ENCODE peak calls at places on chromosomes 12 and 14, in six cellular contexts. V is fibroblast of pulmonary artery, N is endothelial cell, Q is RKO, C is GM19239, D is HTR-8/SVneo. K is an unnamed sample.

GRCh38 chr14:33617154-33617553 is 333.7 kb downstream of the EGLN3 start:
- DNase-seq in Q (no peak), N (no peak), V (peak; percentile 79), D (peak; percentile 13), C (no peak), K (peak; percentile 84)

GRCh38 chr14:104843442-104844305 is 21.4 kb upstream of the CEP170B start:
- DNase-seq in D (no peak), N (peak; percentile 49), C (no peak), Q (no peak), V (no peak), K (no peak)

GRCh38 chr12:116736962-116737773 is 701 bp downstream of the SPRING1 start:
- DNase-seq in V (no peak), Q (peak; percentile 16), N (peak; percentile 37), C (no peak), D (peak; percentile 24), K (no peak)

GRCh38 chr12:132311201-132311915 is 18.0 kb downstream of the GALNT9 start:
- DNase-seq in C (no peak), D (no peak), Q (no peak), N (no peak), V (no peak), K (no peak)

GRCh38 chr14:59032821-59033220 is 155.6 kb upstream of the DAAM1 start:
- DNase-seq in Q (no peak), C (no peak), V (no peak), D (no peak), N (no peak), K (no peak)

GRCh38 chr12:97758102-97758501 is 295.5 kb downstream of the RMST start:
- DNase-seq in D (no peak), V (no peak), Q (no peak), N (no peak), C (no peak), K (no peak)

GRCh38 chr12:118183155-118183554 is 47.2 kb downstream of the PEBP1 start:
- DNase-seq in D (no peak), Q (no peak), N (no peak), C (no peak), V (no peak), K (no peak)

GRCh38 chr14:80996049-80996901 is 40.9 kb downstream of the TSHR start:
- DNase-seq in C (peak; percentile 23), V (peak; percentile 91), Q (peak; percentile 92), N (peak; percentile 16), D (peak; percentile 67), K (peak; percentile 60)

GRCh38 chr14:58844544-58844943 is 206.8 kb downstream of the DACT1 start:
- DNase-seq in N (no peak), C (no peak), V (no peak), Q (no peak), D (no peak), K (no peak)

GRCh38 chr12:92044435-92044834 is 101.2 kb downstream of the BTG1 start:
- DNase-seq in C (no peak), V (no peak), Q (no peak), N (no peak), D (no peak), K (no peak)

GRCh38 chr12:77847060-77847541 is 16.4 kb downstream of the NAV3 start:
- DNase-seq in C (peak; percentile 24), V (peak; percentile 70), N (no peak), Q (no peak), D (no peak), K (peak; percentile 78)

GRCh38 chr12:124302807-124303578 is 8.1 kb downstream of the RFLNA start:
- DNase-seq in C (no peak), N (no peak), Q (no peak), V (no peak), D (no peak), K (no peak)

GRCh38 chr12:109727039-109727723 is 13.6 kb downstream of the FAM222A start:
- DNase-seq in C (no peak), N (no peak), Q (no peak), D (no peak), V (no peak), K (no peak)

GRCh38 chr12:30067156-30067555 is 283.4 kb upstream of the TMTC1 start:
- DNase-seq in Q (no peak), C (no peak), N (no peak), D (no peak), V (peak; percentile 23), K (peak; percentile 26)

GRCh38 chr14:93160353-93160801 is 24.3 kb downstream of the MOAP1 start:
- DNase-seq in N (no peak), Q (peak; percentile 62), V (peak; percentile 28), C (no peak), D (peak; percentile 36), K (no peak)

GRCh38 chr14:38255673-38256357 is at the start of gene CLEC14A:
- DNase-seq in Q (no peak), V (no peak), D (no peak), N (peak; percentile 47), C (no peak), K (no peak)

GRCh38 chr12:80325167-80325959 is 118.7 kb upstream of the PTPRQ start:
- DNase-seq in N (no peak), D (no peak), Q (no peak), C (no peak), V (peak; percentile 18), K (no peak)

GRCh38 chr14:93056840-93057585 is 58.7 kb downstream of the ITPK1 start:
- DNase-seq in C (no peak), Q (no peak), N (no peak), V (no peak), D (no peak), K (no peak)

GRCh38 chr12:106070611-106071010 is 68.1 kb downstream of the NUAK1 start:
- DNase-seq in Q (no peak), C (no peak), V (no peak), N (no peak), D (no peak), K (no peak)

GRCh38 chr14:68787235-68787727 is 5.6 kb downstream of the ZFP36L1 start:
- DNase-seq in Q (peak; percentile 94), N (no peak), D (no peak), C (no peak), V (no peak), K (no peak)

GRCh38 chr14:94476018-94476417 is at the start of gene SERPINA9:
- DNase-seq in Q (no peak), V (no peak), D (no peak), C (no peak), N (no peak), K (no peak)

GRCh38 chr14:96285667-96286066 is 29.7 kb downstream of the BDKRB1 start:
- DNase-seq in D (no peak), Q (no peak), V (peak; percentile 70), N (no peak), C (no peak), K (no peak)

GRCh38 chr12:26787125-26787495 is 45.9 kb downstream of the ITPR2 start:
- DNase-seq in Q (peak; percentile 43), D (peak; percentile 63), V (peak; percentile 76), N (no peak), C (no peak), K (peak; percentile 86)

GRCh38 chr12:56087220-56087619 is 7.3 kb downstream of the ERBB3 start:
- DNase-seq in Q (no peak), C (no peak), V (no peak), N (no peak), D (no peak), K (peak; percentile 49)

GRCh38 chr12:93911436-93911835 is 234.3 kb downstream of the CRADD start:
- DNase-seq in Q (no peak), C (no peak), V (peak; percentile 59), D (no peak), N (no peak), K (peak; percentile 58)

GRCh38 chr14:23629204-23629603 is 7.0 kb upstream of the DHRS2 start:
- DNase-seq in Q (no peak), C (no peak), D (no peak), N (no peak), V (no peak), K (no peak)

GRCh38 chr14:94278732-94279131 is 14.3 kb downstream of the SERPINA10 start:
- DNase-seq in D (no peak), N (no peak), V (no peak), Q (no peak), C (no peak), K (no peak)

GRCh38 chr14:95515080-95515489 is 1.4 kb downstream of the SYNE3 start:
- DNase-seq in D (no peak), C (no peak), V (peak; percentile 48), Q (no peak), N (no peak), K (no peak)

GRCh38 chr12:112939761-112940357 is 1.6 kb downstream of the OAS3 start:
- DNase-seq in N (no peak), D (no peak), Q (no peak), C (peak; percentile 52), V (no peak), K (no peak)

GRCh38 chr12:80821513-80822000 is 104.8 kb downstream of the MYF5 start:
- DNase-seq in N (no peak), V (no peak), D (no peak), Q (no peak), C (no peak), K (no peak)

GRCh38 chr14:52131640-52132320 is 62.9 kb upstream of the NID2 start:
- DNase-seq in D (peak; percentile 82), Q (peak; percentile 86), N (peak; percentile 89), V (peak; percentile 98), C (no peak), K (peak; percentile 84)

GRCh38 chr14:85565862-85566296 is 35.9 kb downstream of the FLRT2 start:
- DNase-seq in Q (peak; percentile 0), C (no peak), V (peak; percentile 75), N (no peak), D (no peak), K (peak; percentile 63)

GRCh38 chr14:104096751-104097700 is 11.5 kb downstream of the ASPG start:
- DNase-seq in C (no peak), D (no peak), V (no peak), N (peak; percentile 46), Q (no peak), K (no peak)

GRCh38 chr12:69698054-69698453 is 1.0 kb downstream of the BEST3 start:
- DNase-seq in D (no peak), C (no peak), N (no peak), Q (no peak), V (no peak), K (no peak)

GRCh38 chr14:80425686-80426085 is 214.4 kb upstream of the DIO2 start:
- DNase-seq in C (no peak), D (peak; percentile 60), V (peak; percentile 94), Q (peak; percentile 82), N (no peak), K (peak; percentile 97)

GRCh38 chr12:16198884-16199283 is 78.6 kb downstream of the SLC15A5 start:
- DNase-seq in C (no peak), V (no peak), Q (no peak), D (no peak), N (no peak), K (no peak)